ENCODE peak calls at places on chromosomes 5 and 9, in ten cellular contexts. Y is tibial nerve, H is body of pancreas, R is tibial artery, Z is SK-N-MC, Q is lung, I is AG04450, K is neural progenitor cell, O is stomach, N is IMR-90. V is an unnamed sample.

GRCh38 chr5:32523625-32524024 is 61.7 kb upstream of the SUB1 start:
- DNase-seq in O (no peak), K (no peak), Q (no peak), Z (no peak), H (no peak), Y (no peak), I (no peak), N (no peak), R (no peak), V (no peak)

GRCh38 chr9:135488527-135488926 is 8.9 kb downstream of the PPP1R26 start:
- DNase-seq in O (no peak), Q (no peak), N (no peak), Y (no peak), I (no peak), Z (no peak), K (no peak), H (no peak), R (no peak), V (no peak)

GRCh38 chr5:109347252-109347888 is 62.4 kb downstream of the PJA2 start:
- DNase-seq in Y (no peak), N (no peak), K (no peak), Z (no peak), H (no peak), Q (no peak), I (no peak), O (no peak), R (no peak), V (no peak)

GRCh38 chr5:8184455-8185063 is 315.6 kb downstream of the MTRR start:
- DNase-seq in Q (no peak), O (peak), H (peak), Y (no peak), R (no peak), I (peak), Z (no peak), N (peak), K (peak), V (no peak)

GRCh38 chr5:959581-960531 is 48.7 kb upstream of the NKD2 start:
- DNase-seq in H (no peak), R (no peak), Z (no peak), I (no peak), K (no peak), Q (no peak), Y (no peak), N (no peak), O (no peak), V (no peak)

GRCh38 chr5:10303201-10303600 is 4.5 kb downstream of the CMBL start:
- DNase-seq in Q (no peak), Z (no peak), N (no peak), H (no peak), O (no peak), R (no peak), Y (no peak), K (no peak), I (no peak), V (no peak)

GRCh38 chr9:88745281-88746001 is 210.5 kb downstream of the NXNL2 start:
- DNase-seq in H (no peak), Z (no peak), R (no peak), I (peak), Y (no peak), O (no peak), K (no peak), Q (no peak), N (peak), V (no peak)

GRCh38 chr5:167708449-167708848 is 583.0 kb upstream of the WWC1 start:
- DNase-seq in I (no peak), O (no peak), N (no peak), K (peak), H (no peak), Y (no peak), R (no peak), Z (no peak), Q (no peak), V (no peak)

GRCh38 chr9:14313951-14314423 is at the start of gene NFIB:
- DNase-seq in R (peak), Z (no peak), H (peak), K (peak), O (peak), Y (no peak), N (peak), I (no peak), Q (no peak), V (no peak)

GRCh38 chr5:172498431-172499129 is 44.3 kb upstream of the SH3PXD2B start:
- DNase-seq in Z (no peak), N (no peak), Q (peak), K (no peak), I (no peak), H (no peak), Y (peak), R (peak), O (no peak), V (no peak)

GRCh38 chr5:35112300-35112699 is 64.6 kb upstream of the AGXT2 start:
- DNase-seq in R (no peak), O (no peak), Z (no peak), Q (no peak), N (no peak), K (no peak), Y (no peak), I (no peak), H (no peak), V (no peak)

GRCh38 chr5:14410068-14410941 is 171.3 kb upstream of the OTULINL start:
- DNase-seq in R (no peak), Z (no peak), I (no peak), O (no peak), K (no peak), H (no peak), N (no peak), Y (no peak), Q (no peak), V (no peak)

GRCh38 chr9:71285191-71285656 is 163.8 kb upstream of the TRPM3 start:
- DNase-seq in H (peak), Q (peak), O (no peak), Y (peak), I (peak), R (no peak), K (peak), N (peak), Z (peak), V (no peak)

GRCh38 chr5:56148453-56148971 is 84.6 kb downstream of the ANKRD55 start:
- DNase-seq in Q (no peak), O (no peak), I (no peak), K (no peak), H (peak), Z (no peak), Y (no peak), N (no peak), R (no peak), V (no peak)

GRCh38 chr5:179798144-179798770 is 4.5 kb downstream of the LTC4S start:
- DNase-seq in N (no peak), R (peak), K (no peak), Z (no peak), Y (no peak), I (no peak), Q (no peak), H (no peak), O (no peak), V (no peak)

GRCh38 chr9:111955048-111955447 is 58.4 kb downstream of the UGCG start:
- DNase-seq in Y (no peak), H (no peak), R (no peak), O (no peak), I (no peak), K (no peak), N (no peak), Q (no peak), Z (no peak), V (no peak)

GRCh38 chr5:154801083-154801482 is 45.9 kb downstream of the LARP1 start:
- DNase-seq in N (peak), Z (no peak), I (peak), H (no peak), Y (no peak), O (no peak), Q (no peak), K (no peak), R (no peak), V (no peak)

GRCh38 chr9:125990186-125990792 is 243.1 kb downstream of the PBX3 start:
- DNase-seq in Y (no peak), K (no peak), Q (no peak), H (no peak), R (peak), O (no peak), Z (no peak), I (no peak), N (no peak), V (no peak)

GRCh38 chr5:80175337-80175736 is 80.5 kb downstream of the SERINC5 start:
- DNase-seq in Q (no peak), H (no peak), I (no peak), R (no peak), N (no peak), O (no peak), K (no peak), Y (no peak), Z (no peak), V (no peak)

GRCh38 chr5:77168187-77168883 is 42.1 kb upstream of the PDE8B start:
- DNase-seq in H (peak), Y (no peak), Z (no peak), I (no peak), N (peak), Q (no peak), K (no peak), O (peak), R (peak), V (no peak)

GRCh38 chr9:83431470-83432060 is 106.6 kb downstream of the FRMD3 start:
- DNase-seq in I (no peak), H (peak), Z (no peak), Y (peak), R (peak), K (no peak), Q (peak), N (no peak), O (peak), V (no peak)

GRCh38 chr9:134787601-134788531 is 92.7 kb upstream of the FCN2 start:
- DNase-seq in N (no peak), Y (no peak), K (no peak), R (no peak), I (no peak), Z (no peak), O (no peak), Q (no peak), H (no peak), V (no peak)

GRCh38 chr5:175694371-175695160 is 36.7 kb downstream of the HRH2 start:
- DNase-seq in Y (no peak), H (no peak), O (no peak), K (no peak), N (no peak), I (no peak), R (peak), Q (no peak), Z (no peak), V (no peak)

GRCh38 chr9:98502976-98503325 is 205.8 kb downstream of the GABBR2 start:
- DNase-seq in K (no peak), H (no peak), N (peak), Q (peak), R (no peak), O (no peak), Z (no peak), Y (no peak), I (no peak), V (no peak)

GRCh38 chr5:77560677-77561263 is 68.7 kb upstream of the WDR41 start:
- DNase-seq in Z (peak), H (no peak), I (peak), R (no peak), Y (no peak), Q (no peak), N (peak), K (peak), O (no peak), V (peak)

GRCh38 chr9:19409406-19410194 is 791 bp downstream of the ACER2 start:
- DNase-seq in O (no peak), R (peak), Z (no peak), N (no peak), Y (peak), I (no peak), H (peak), Q (no peak), K (peak), V (no peak)

GRCh38 chr5:125412561-125413535 is 666.4 kb upstream of the ZNF608 start:
- DNase-seq in Q (peak), H (peak), K (peak), R (peak), Y (peak), N (peak), Z (no peak), O (peak), I (peak), V (no peak)

GRCh38 chr5:113002423-113002822 is 25.8 kb downstream of the DCP2 start:
- DNase-seq in Z (no peak), Q (no peak), Y (no peak), O (no peak), H (no peak), I (no peak), N (no peak), R (no peak), K (no peak), V (no peak)

GRCh38 chr9:87537625-87538024 is 40.0 kb downstream of the DAPK1 start:
- DNase-seq in K (no peak), N (no peak), I (no peak), H (no peak), Z (peak), Q (no peak), Y (no peak), R (no peak), O (no peak), V (no peak)

GRCh38 chr5:168400429-168401220 is 85.6 kb upstream of the RARS1 start:
- DNase-seq in I (no peak), R (no peak), Y (no peak), O (no peak), Z (no peak), N (no peak), K (no peak), Q (no peak), H (no peak), V (no peak)

GRCh38 chr5:170522211-170523128 is 18.6 kb downstream of the KCNIP1 start:
- DNase-seq in Q (no peak), N (no peak), R (no peak), H (peak), O (no peak), K (no peak), I (no peak), Z (no peak), Y (no peak), V (peak)

DNA sequence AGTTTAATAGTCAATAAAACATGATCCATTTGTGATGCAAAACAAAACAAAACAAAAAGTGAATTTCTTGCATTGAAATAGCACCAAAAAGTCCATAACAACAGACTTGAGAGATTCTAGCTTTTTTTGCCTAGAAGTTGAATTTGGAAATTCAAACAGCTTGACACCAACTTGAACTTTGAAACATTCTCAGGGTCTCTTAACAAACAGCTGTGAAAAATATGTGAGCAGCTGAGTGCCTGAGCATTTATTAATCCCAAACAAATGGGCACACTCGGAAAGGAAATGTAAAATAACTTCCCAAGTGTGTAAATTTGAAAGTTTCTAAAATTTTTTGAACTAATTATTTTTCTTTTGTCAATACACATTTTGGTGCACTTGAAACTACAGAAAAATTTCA is 56.0 kb upstream of the HMHB1 start:
- DNase-seq in I (no peak), Y (no peak), K (no peak), O (no peak), H (no peak), Z (no peak), Q (no peak), N (no peak), R (no peak), V (no peak)
- H3K27ac ChIP-seq in I (no peak), Y (no peak), K (no peak), O (no peak), H (no peak), Z (no peak), Q (no peak), N (no peak), R (no peak), V (no peak)

GRCh38 chr5:138968601-138969000 is 93.5 kb upstream of the LRRTM2 start:
- DNase-seq in Z (no peak), Q (no peak), O (no peak), K (no peak), H (no peak), Y (no peak), I (no peak), R (peak), N (no peak), V (no peak)
- H3K27ac ChIP-seq in Z (no peak), Q (no peak), O (no peak), K (no peak), H (peak), Y (no peak), I (no peak), R (no peak), N (no peak), V (no peak)

GRCh38 chr9:122567901-122568300 is 15.0 kb downstream of the OR1N2 start:
- DNase-seq in Y (no peak), O (no peak), Q (no peak), N (no peak), H (no peak), Z (no peak), K (no peak), I (no peak), R (no peak), V (no peak)
- H3K27ac ChIP-seq in Y (no peak), O (no peak), Q (no peak), N (no peak), H (no peak), Z (no peak), K (no peak), I (no peak), R (no peak), V (no peak)

DNA sequence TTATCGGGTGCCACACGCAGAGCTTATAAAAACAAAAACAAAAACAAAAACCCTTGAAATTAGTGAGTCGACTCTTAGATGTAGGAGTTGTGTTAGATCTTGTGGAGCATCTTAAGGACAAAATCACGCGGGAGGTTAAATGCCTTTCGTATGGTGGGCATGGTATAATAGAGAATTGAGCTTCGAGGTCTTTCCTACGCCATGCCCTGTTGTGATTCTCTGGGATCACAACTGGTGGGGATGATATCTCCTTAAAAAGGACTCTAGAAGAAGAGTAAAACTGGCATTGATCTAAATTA is 773 bp upstream of the ELL2 start:
- DNase-seq in Z (no peak), Q (no peak), H (no peak), K (no peak), R (no peak), N (no peak), Y (no peak), I (no peak), O (no peak), V (no peak)
- H3K27ac ChIP-seq in Z (no peak), Q (peak), H (peak), K (no peak), R (peak), N (peak), Y (peak), I (peak), O (peak), V (peak)

GRCh38 chr9:76023715-76024195 is 133.3 kb downstream of the PCSK5 start:
- DNase-seq in Z (no peak), O (no peak), N (no peak), Y (no peak), I (no peak), R (no peak), K (no peak), H (no peak), Q (no peak), V (no peak)
- H3K27ac ChIP-seq in Z (no peak), O (no peak), N (no peak), Y (no peak), I (no peak), R (no peak), K (no peak), H (no peak), Q (no peak), V (no peak)

DNA sequence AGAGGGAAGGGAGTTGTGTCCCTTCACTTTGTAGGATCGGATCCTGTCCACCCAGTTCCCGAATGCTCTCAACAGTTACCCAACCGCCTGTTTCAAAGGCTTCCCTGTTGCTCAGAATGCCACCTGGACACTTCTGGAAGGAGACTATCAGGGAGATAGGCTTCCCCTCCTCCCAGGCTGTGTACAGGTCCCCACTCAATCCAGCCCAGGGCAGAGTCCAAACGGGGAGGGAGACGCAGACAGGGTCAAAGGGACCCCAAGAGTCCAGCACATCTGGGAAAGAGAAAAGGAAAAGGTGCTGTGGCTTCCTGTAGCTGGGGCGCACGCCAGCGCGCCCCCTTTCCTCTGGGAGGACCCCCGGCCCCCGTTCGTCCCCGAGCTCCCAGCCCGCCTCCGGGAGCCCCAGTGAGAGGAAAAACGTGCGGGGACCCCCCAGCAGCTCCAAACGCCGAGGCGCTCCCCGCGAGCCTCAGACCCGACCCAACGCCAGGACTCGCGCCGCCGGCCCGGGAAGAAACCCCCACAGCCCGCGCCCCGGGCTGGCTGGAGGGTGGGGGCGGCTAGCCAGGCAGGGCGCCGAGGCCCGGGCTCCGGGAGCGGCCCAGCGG is 640 bp downstream of the SURF4 start:
- DNase-seq in I (no peak), Y (no peak), K (peak), Z (no peak), H (peak), R (no peak), O (peak), Q (peak), N (peak), V (no peak)
- H3K27ac ChIP-seq in I (peak), Y (peak), K (peak), Z (peak), H (peak), R (peak), O (peak), Q (peak), N (peak), V (peak)

DNA sequence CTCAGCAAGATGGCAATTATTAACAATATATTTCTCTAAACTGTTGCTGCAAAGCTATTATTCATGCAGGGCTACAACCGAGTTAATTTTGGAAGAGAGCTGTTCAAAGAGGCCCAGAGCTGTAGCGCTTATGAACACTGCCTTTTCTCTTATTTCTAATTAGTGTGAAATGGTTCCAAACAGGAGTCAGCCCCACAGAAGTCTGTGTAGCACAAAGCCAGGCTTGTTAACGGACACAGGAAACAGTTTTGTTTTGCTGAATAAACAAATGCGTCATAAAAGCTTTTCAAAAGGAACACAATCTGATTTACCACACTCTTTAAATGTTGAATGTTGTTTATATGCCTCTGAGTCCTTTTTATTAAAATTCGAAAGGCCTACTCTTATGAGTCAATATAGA is 396.5 kb downstream of the ANXA1 start:
- DNase-seq in Q (no peak), K (peak), H (no peak), R (no peak), I (no peak), Y (no peak), N (no peak), O (no peak), Z (no peak), V (no peak)
- H3K27ac ChIP-seq in Q (no peak), K (no peak), H (no peak), R (no peak), I (no peak), Y (no peak), N (no peak), O (no peak), Z (no peak), V (no peak)

GRCh38 chr9:33112099-33112498 is 35.6 kb upstream of the SMU1 start:
- DNase-seq in I (no peak), N (no peak), Z (no peak), K (no peak), O (no peak), Q (no peak), H (no peak), R (no peak), Y (no peak), V (no peak)
- H3K27ac ChIP-seq in I (no peak), N (no peak), Z (no peak), K (no peak), O (no peak), Q (no peak), H (no peak), R (no peak), Y (no peak), V (no peak)

GRCh38 chr5:158979290-158979689 is 120.4 kb downstream of the EBF1 start:
- DNase-seq in N (no peak), I (no peak), Y (no peak), Q (no peak), H (no peak), K (no peak), Z (no peak), R (no peak), O (no peak), V (no peak)
- H3K27ac ChIP-seq in N (no peak), I (no peak), Y (no peak), Q (no peak), H (no peak), K (no peak), Z (no peak), R (peak), O (no peak), V (no peak)

V was measured in epithelial cell of prostate.